ENCODE peak calls at places on chromosomes 16 and 17, in four cellular contexts. F is T-cell; I is small intestine; V is CD4-positive, CD25-positive, alpha-beta regulatory T cell. B is an unnamed sample.

GRCh38 chr17:32792207-32792606 is 84.7 kb downstream of the MYO1D start:
- DNase-seq in F (no peak), I (peak; percentile 21), V (no peak), B (no peak)

GRCh38 chr17:1762233-1762905 is 509 bp downstream of the SERPINF1 start:
- DNase-seq in F (no peak), I (no peak), V (no peak), B (no peak)

GRCh38 chr17:47317119-47317518 is 6.6 kb upstream of the EFCAB13 start:
- DNase-seq in F (no peak), I (no peak), V (no peak), B (no peak)

GRCh38 chr17:80701730-80702129 is 157.1 kb downstream of the RPTOR start:
- DNase-seq in F (no peak), I (no peak), V (no peak), B (no peak)

GRCh38 chr16:31216116-31216469 is 842 bp downstream of the PYDC1 start:
- DNase-seq in F (no peak), I (no peak), V (no peak), B (no peak)

GRCh38 chr17:83148317-83149044 is 69.1 kb downstream of the METRNL start:
- DNase-seq in F (no peak), I (no peak), V (no peak), B (no peak)

GRCh38 chr16:24131294-24131693 is 124.8 kb upstream of the CACNG3 start:
- DNase-seq in F (no peak), I (no peak), V (no peak), B (no peak)

GRCh38 chr17:6090253-6090652 is 20.1 kb downstream of the WSCD1 start:
- DNase-seq in F (no peak), I (peak; percentile 80), V (no peak), B (no peak)

GRCh38 chr17:40019140-40019991 is 4.1 kb downstream of the CSF3 start:
- DNase-seq in F (no peak), I (no peak), V (no peak), B (no peak)

GRCh38 chr17:79832211-79833109 is 6.8 kb downstream of the CBX4 start:
- DNase-seq in F (no peak), I (peak; percentile 61), V (no peak), B (no peak)

GRCh38 chr16:31331141-31331764 is 23.7 kb upstream of the ITGAX start:
- DNase-seq in F (peak; percentile 11), I (no peak), V (peak; percentile 78), B (no peak)

GRCh38 chr17:74520790-74521480 is 10.3 kb downstream of the CD300LB start:
- DNase-seq in F (no peak), I (no peak), V (no peak), B (no peak)

GRCh38 chr16:6616746-6617145 is 715.9 kb upstream of the RBFOX1 start:
- DNase-seq in F (no peak), I (no peak), V (no peak), B (no peak)

GRCh38 chr16:11136600-11136999 is 119.4 kb downstream of the SOCS1 start:
- DNase-seq in F (no peak), I (no peak), V (no peak), B (no peak)

B was measured in CD4-positive, alpha-beta T cell.